ENCODE peak calls at places on chromosomes 7 and 10, in eight cellular contexts. F is left ventricle myocardium inferior, E is ovary, P is transverse colon, W is PC-9, T is cardiac muscle cell, K is lung, Z is fibroblast of lung. O is an unnamed sample.
A peak's percentile ranks its signal among the peaks of the same experiment; 100 is the strongest.

GRCh38 chr7:666454-667292 is 59.8 kb upstream of the DNAAF5 start:
- DNase-seq in P (no peak), Z (no peak), W (no peak), E (no peak), K (no peak), T (no peak), F (no peak), O (no peak)

GRCh38 chr10:78196964-78197363 is 163.3 kb downstream of the RPS24 start:
- DNase-seq in T (no peak), K (no peak), F (no peak), P (no peak), Z (peak; percentile 78), W (no peak), E (no peak), O (no peak)

GRCh38 chr7:19249281-19249680 is 104.1 kb upstream of the FERD3L start:
- DNase-seq in W (no peak), E (no peak), Z (no peak), F (no peak), P (no peak), T (no peak), K (no peak), O (no peak)

GRCh38 chr7:44565795-44566559 is 7.7 kb downstream of the DDX56 start:
- DNase-seq in F (no peak), Z (no peak), P (no peak), E (no peak), K (no peak), W (no peak), T (no peak), O (no peak)

GRCh38 chr7:50956522-50957155 is 173.9 kb upstream of the GRB10 start:
- DNase-seq in W (no peak), E (no peak), Z (no peak), T (no peak), P (no peak), K (no peak), F (no peak), O (no peak)

GRCh38 chr7:141562972-141563371 is 11.8 kb downstream of the AGK start:
- DNase-seq in Z (no peak), K (no peak), E (no peak), P (no peak), F (no peak), W (no peak), T (no peak), O (no peak)

GRCh38 chr10:110898391-110898790 is 20.6 kb downstream of the BBIP1 start:
- DNase-seq in P (no peak), W (no peak), T (no peak), F (no peak), Z (no peak), K (no peak), E (no peak), O (no peak)

GRCh38 chr7:79298145-79298760 is 155.2 kb downstream of the MAGI2 start:
- DNase-seq in K (no peak), W (peak; percentile 25), F (no peak), T (peak; percentile 61), Z (peak; percentile 84), P (no peak), E (no peak), O (no peak)

GRCh38 chr7:28075674-28076358 is 104.8 kb downstream of the JAZF1 start:
- DNase-seq in K (no peak), E (no peak), T (peak; percentile 42), F (no peak), Z (no peak), P (no peak), W (no peak), O (no peak)

GRCh38 chr7:129493555-129493954 is 8.8 kb upstream of the SMKR1 start:
- DNase-seq in Z (peak; percentile 38), W (no peak), F (no peak), K (no peak), E (no peak), P (no peak), T (no peak), O (no peak)

GRCh38 chr7:150356265-150356897 is 12.2 kb upstream of the REPIN1 start:
- DNase-seq in K (no peak), W (no peak), Z (peak; percentile 61), E (no peak), F (no peak), T (peak; percentile 60), P (no peak), O (no peak)

GRCh38 chr10:102644066-102644645 is at the start of gene TRIM8:
- DNase-seq in P (peak; percentile 69), K (no peak), E (peak; percentile 72), W (no peak), Z (no peak), T (peak; percentile 62), F (peak; percentile 53), O (no peak)

GRCh38 chr7:155830961-155831806 is 18.9 kb upstream of the SHH start:
- DNase-seq in F (no peak), T (no peak), P (no peak), E (no peak), K (no peak), W (no peak), Z (no peak), O (no peak)

GRCh38 chr7:23277359-23277989 is 21.7 kb upstream of the MALSU1 start:
- DNase-seq in E (no peak), T (peak; percentile 73), F (no peak), P (no peak), K (no peak), Z (peak; percentile 80), W (peak; percentile 58), O (no peak)

GRCh38 chr7:41033526-41033925 is 669.4 kb downstream of the INHBA start:
- DNase-seq in T (no peak), K (no peak), Z (no peak), E (no peak), F (no peak), W (no peak), P (no peak), O (no peak)

GRCh38 chr10:100562806-100563293 is 27.1 kb downstream of the HIF1AN start:
- DNase-seq in K (no peak), P (no peak), T (peak; percentile 49), E (peak; percentile 39), F (no peak), Z (peak; percentile 38), W (peak; percentile 17), O (no peak)

DNA sequence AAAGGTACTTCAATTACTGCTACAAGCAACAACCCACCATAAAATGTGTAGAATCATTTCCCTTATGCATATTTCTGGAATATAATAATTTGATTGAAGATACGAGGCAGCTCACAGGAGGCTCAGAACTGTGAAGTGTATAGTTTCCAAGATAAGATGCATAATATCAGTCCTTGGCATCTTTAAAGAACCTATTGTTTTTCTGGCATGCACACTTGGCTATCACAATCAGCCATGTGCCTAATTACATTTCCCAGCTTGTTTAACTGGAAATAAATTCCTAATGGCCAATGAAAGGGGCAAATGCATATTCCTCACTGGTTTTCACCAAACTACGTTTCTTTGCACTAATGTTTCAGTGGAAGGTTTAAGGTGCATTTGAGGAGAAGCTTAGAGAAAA is 83.4 kb upstream of the LRRC18 start:
- DNase-seq in W (no peak), P (no peak), T (no peak), E (no peak), Z (no peak), F (no peak), K (no peak), O (no peak)
- H3K27me3 ChIP-seq in W (peaks cover 10% of the 10 kb centered on the region), P (no peaks in the 10 kb centered on the region), T (no peaks in the 10 kb centered on the region), E (no peaks in the 10 kb centered on the region), Z (no peaks in the 10 kb centered on the region), F (no peaks in the 10 kb centered on the region), K (no peaks in the 10 kb centered on the region), O (no peaks in the 10 kb centered on the region)

DNA sequence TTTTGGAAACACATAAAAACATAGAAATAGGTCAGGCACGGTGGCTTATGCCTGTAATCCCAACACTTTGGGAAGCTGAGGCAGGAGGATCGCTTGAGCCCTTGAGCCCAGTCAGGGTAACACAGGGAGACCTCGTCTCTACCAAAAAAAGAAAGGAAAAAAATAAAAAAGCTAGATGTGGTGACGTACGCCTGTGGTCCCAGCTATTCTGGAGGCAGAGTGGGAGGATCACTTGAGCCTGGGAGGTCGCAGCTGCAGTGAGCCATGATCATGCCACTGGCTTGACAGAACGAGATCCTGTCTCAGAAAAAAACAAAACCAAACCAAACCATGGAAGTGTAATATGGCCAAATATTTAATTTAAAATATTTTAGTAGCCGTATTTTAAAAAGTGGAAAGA is 55.6 kb downstream of the MCU start:
- DNase-seq in K (no peak), F (no peak), P (no peak), Z (no peak), W (no peak), T (no peak), E (no peak), O (no peak)
- H3K4me1 ChIP-seq in K (no peaks in the 10 kb centered on the region), F (peaks cover 30% of the 10 kb centered on the region), P (peaks cover 15% of the 10 kb centered on the region), Z (no peaks in the 10 kb centered on the region), W (peaks cover 24% of the 10 kb centered on the region), T (no peaks in the 10 kb centered on the region), E (peaks cover 4% of the 10 kb centered on the region), O (peaks cover 19% of the 10 kb centered on the region)

GRCh38 chr10:116827214-116827671 is 22.1 kb upstream of the ENO4 start:
- DNase-seq in F (no peak), E (no peak), T (no peak), K (no peak), W (no peak), P (no peak), Z (no peak), O (no peak)
- TF ChIP-seq CTCF in F (no peak), E (no peak), T (no peak), K (no peak), W (no peak), P (no peak), Z (no peak), O (no peak)

GRCh38 chr10:21498977-21499376 is 26.5 kb downstream of the SKIDA1 start:
- DNase-seq in T (no peak), K (no peak), F (no peak), E (no peak), Z (no peak), P (no peak), W (no peak), O (no peak)

GRCh38 chr10:21495686-21496284 is 29.7 kb downstream of the SKIDA1 start:
- DNase-seq in E (peak; percentile 95), F (peak; percentile 85), Z (peak; percentile 87), K (peak; percentile 84), P (peak; percentile 84), T (peak; percentile 93), W (peak; percentile 94), O (peak; percentile 84)

GRCh38 chr10:21496285-21497176 is 29.0 kb downstream of the SKIDA1 start:
- DNase-seq in T (peak; percentile 77), F (peak; percentile 46), K (peak; percentile 46), W (peak; percentile 49), Z (peak; percentile 56), P (peak; percentile 48), E (peak; percentile 71), O (no peak)

GRCh38 chr10:21498416-21498815 is 27.1 kb downstream of the SKIDA1 start:
- DNase-seq in Z (no peak), W (no peak), E (no peak), F (no peak), P (no peak), T (no peak), K (no peak), O (no peak)

DNA sequence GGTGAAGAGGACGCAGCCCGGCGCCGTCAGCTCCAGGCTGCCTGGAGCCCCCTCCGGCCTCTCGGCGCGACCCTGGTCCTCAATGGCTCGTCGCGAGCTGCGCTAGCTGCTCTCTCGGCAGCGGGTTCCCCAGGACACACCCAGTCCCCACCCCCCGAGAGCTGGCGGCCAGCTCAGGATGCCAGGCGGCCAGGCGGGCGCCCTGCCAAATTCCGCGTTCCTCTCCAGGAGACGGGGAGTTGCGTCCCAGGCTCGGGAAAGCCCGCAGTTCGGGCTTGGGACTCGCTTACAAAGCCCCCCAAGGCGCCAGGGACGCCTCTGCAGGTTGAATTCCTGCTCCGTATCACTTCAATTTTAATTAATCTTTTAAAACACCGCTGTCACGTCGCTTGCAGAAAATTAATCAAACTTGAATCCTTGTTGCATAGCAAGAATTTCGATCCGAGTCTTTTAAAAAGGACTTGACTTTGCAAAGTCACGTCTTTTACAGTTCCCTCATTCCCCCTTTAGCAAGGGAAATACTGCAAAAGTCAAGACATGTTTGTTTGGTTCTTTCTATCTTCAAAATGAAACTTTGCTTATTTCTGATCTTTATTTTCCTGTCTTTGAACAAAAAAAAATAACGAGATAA is 28.2 kb downstream of the SKIDA1 start:
- DNase-seq in T (peak; percentile 99), Z (peak; percentile 86), P (peak; percentile 91), K (peak; percentile 93), E (peak; percentile 93), W (peak; percentile 95), F (peak; percentile 92), O (peak; percentile 94)
- H3K27me3 ChIP-seq in T (no peaks in the 10 kb centered on the region), Z (no peaks in the 10 kb centered on the region), P (peaks cover 83% of the 10 kb centered on the region), K (no peaks in the 10 kb centered on the region), E (no peaks in the 10 kb centered on the region), W (no peaks in the 10 kb centered on the region), F (no peaks in the 10 kb centered on the region), O (no peaks in the 10 kb centered on the region)

O was measured in right atrium auricular region.